ENCODE peak calls at places on chromosomes 2 and 18, in seven cellular contexts. Z is Peyer's patch, M is lower leg skin, S is body of pancreas, G is IMR-90, H is cardiac muscle cell, N is fibroblast of pulmonary artery. T is an unnamed sample.

GRCh38 chr18:48181857-48182430 is 227.2 kb downstream of the ZBTB7C start:
- DNase-seq in S (no peak), N (no peak), G (no peak), M (peak), Z (no peak), H (no peak), T (no peak)

GRCh38 chr2:158125756-158126498 is 24.3 kb downstream of the UPP2 start:
- DNase-seq in N (no peak), G (no peak), S (no peak), Z (no peak), M (no peak), H (no peak), T (no peak)

GRCh38 chr2:159867557-159868330 is 69.7 kb upstream of the CD302 start:
- DNase-seq in M (no peak), N (no peak), G (no peak), S (no peak), Z (no peak), H (no peak), T (no peak)

GRCh38 chr2:77161009-77161408 is 361.2 kb downstream of the LRRTM4 start:
- DNase-seq in N (peak), H (peak), Z (no peak), M (no peak), G (peak), S (no peak), T (peak)

GRCh38 chr18:48946329-48946835 is 4.4 kb downstream of the SMAD7 start:
- DNase-seq in S (no peak), Z (no peak), H (peak), G (peak), M (no peak), N (peak), T (peak)

GRCh38 chr2:241904011-241904718 is 34.6 kb downstream of the RTP5 start:
- DNase-seq in Z (no peak), N (no peak), S (peak), G (no peak), H (no peak), M (peak), T (no peak)

GRCh38 chr2:45826889-45827635 is 175.6 kb downstream of the PRKCE start:
- DNase-seq in S (no peak), M (peak), H (peak), N (peak), G (peak), Z (no peak), T (no peak)

GRCh38 chr18:58005885-58006523 is 38.0 kb upstream of the NEDD4L start:
- DNase-seq in H (no peak), S (no peak), M (no peak), Z (no peak), G (peak), N (peak), T (peak)

GRCh38 chr2:203470371-203470770 is 64.7 kb downstream of the RAPH1 start:
- DNase-seq in S (no peak), Z (no peak), G (no peak), N (peak), M (no peak), H (no peak), T (peak)

GRCh38 chr2:203629699-203630098 is 76.7 kb upstream of the CD28 start:
- DNase-seq in S (no peak), Z (no peak), N (no peak), G (no peak), M (no peak), H (no peak), T (no peak)

GRCh38 chr18:11817229-11817628 is 34.0 kb upstream of the CHMP1B start:
- DNase-seq in N (no peak), H (no peak), M (no peak), G (no peak), Z (no peak), S (no peak), T (no peak)

GRCh38 chr2:73104933-73105332 is 7.8 kb downstream of the RAB11FIP5 start:
- DNase-seq in M (no peak), H (no peak), N (no peak), G (no peak), Z (no peak), S (no peak), T (no peak)

GRCh38 chr2:120466704-120467054 is 120.7 kb downstream of the INHBB start:
- DNase-seq in Z (no peak), G (no peak), N (no peak), M (no peak), S (no peak), H (no peak), T (no peak)

GRCh38 chr18:63237911-63238710 is 81.5 kb downstream of the BCL2 start:
- DNase-seq in G (peak), N (peak), H (peak), Z (no peak), S (peak), M (no peak), T (peak)
- H3K4me3 ChIP-seq in G (peak), N (peak), H (no peak), Z (no peak), S (no peak), M (no peak), T (peak)

DNA sequence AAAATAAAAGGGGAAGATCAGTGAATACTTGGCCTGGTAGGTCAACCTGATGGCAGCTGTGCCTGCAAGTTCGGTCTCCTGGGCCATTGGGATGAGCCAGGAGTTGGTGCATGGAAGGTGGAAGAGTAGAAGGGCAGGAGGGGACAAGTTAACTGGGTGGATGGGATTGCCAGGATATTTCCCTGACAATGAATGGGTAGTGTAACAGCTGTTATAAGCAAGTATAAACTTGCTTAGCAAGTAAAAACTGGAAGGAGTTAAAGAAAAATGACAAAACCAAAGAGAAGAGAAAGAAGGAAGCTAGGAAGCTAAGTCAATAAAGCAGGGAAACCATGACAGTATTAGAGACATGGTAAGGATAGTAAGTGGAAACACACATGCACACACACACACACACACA is 29.6 kb downstream of the MEP1B start:
- DNase-seq in S (no peak), H (no peak), N (no peak), G (no peak), M (no peak), Z (no peak), T (no peak)
- TF ChIP-seq CTCF in S (no peak), H (no peak), N (no peak), G (no peak), M (no peak), Z (no peak), T (no peak)

GRCh38 chr2:191844706-191845105 is 2.2 kb downstream of the CAVIN2 start:
- DNase-seq in H (no peak), N (no peak), S (no peak), Z (no peak), M (no peak), G (peak), T (peak)
- H3K4me3 ChIP-seq in H (no peak), N (peak), S (no peak), Z (peak), M (no peak), G (peak), T (peak)

GRCh38 chr2:131010566-131010965 is 82.7 kb downstream of the FAM168B start:
- DNase-seq in S (no peak), M (no peak), G (no peak), Z (no peak), N (no peak), H (no peak), T (no peak)

GRCh38 chr2:131009713-131010475 is 83.4 kb downstream of the FAM168B start:
- DNase-seq in H (no peak), N (no peak), G (no peak), S (no peak), Z (no peak), M (no peak), T (no peak)

GRCh38 chr2:131014141-131014540 is 79.1 kb downstream of the FAM168B start:
- DNase-seq in S (no peak), M (no peak), Z (no peak), N (no peak), H (no peak), G (no peak), T (no peak)

GRCh38 chr2:131008967-131009366 is 84.3 kb downstream of the FAM168B start:
- DNase-seq in S (no peak), Z (no peak), G (no peak), M (no peak), H (no peak), N (no peak), T (no peak)

DNA sequence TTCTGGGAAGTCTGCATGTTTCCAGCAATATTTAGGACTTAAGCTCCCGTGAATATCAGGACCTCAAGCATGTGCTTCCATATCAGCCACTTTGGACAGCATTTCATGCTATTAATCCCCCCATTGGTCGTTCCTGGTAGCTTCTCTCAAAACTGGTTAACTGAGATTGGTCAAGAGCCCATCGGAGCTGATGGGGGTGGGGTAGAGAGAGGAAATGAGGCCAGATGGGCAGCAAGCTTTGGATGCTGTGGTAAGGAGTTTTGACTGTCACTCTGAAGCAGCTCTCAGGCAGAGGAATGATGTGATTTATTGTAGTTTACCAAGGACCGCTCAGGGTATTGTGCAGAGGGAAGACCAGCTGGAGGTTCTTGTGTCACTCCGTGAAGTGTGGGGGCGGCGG is 81.8 kb downstream of the FAM168B start:
- DNase-seq in M (no peak), S (no peak), N (no peak), Z (no peak), G (no peak), H (no peak), T (no peak)
- TF ChIP-seq CTCF in M (no peak), S (no peak), N (no peak), Z (no peak), G (no peak), H (no peak), T (no peak)

GRCh38 chr18:33577688-33578370 is at the start of gene ASXL3:
- DNase-seq in H (peak), G (no peak), N (peak), S (peak), M (peak), Z (peak), T (peak)

GRCh38 chr18:33578371-33579146 is 540 bp downstream of the ASXL3 start:
- DNase-seq in G (no peak), N (no peak), M (peak), Z (peak), S (peak), H (no peak), T (peak)

GRCh38 chr18:33579147-33579867 is 1.3 kb downstream of the ASXL3 start:
- DNase-seq in M (no peak), N (no peak), Z (no peak), S (no peak), G (no peak), H (no peak), T (no peak)

GRCh38 chr18:33579868-33580205 is 1.8 kb downstream of the ASXL3 start:
- DNase-seq in Z (no peak), G (no peak), M (no peak), S (no peak), H (no peak), N (no peak), T (no peak)

DNA sequence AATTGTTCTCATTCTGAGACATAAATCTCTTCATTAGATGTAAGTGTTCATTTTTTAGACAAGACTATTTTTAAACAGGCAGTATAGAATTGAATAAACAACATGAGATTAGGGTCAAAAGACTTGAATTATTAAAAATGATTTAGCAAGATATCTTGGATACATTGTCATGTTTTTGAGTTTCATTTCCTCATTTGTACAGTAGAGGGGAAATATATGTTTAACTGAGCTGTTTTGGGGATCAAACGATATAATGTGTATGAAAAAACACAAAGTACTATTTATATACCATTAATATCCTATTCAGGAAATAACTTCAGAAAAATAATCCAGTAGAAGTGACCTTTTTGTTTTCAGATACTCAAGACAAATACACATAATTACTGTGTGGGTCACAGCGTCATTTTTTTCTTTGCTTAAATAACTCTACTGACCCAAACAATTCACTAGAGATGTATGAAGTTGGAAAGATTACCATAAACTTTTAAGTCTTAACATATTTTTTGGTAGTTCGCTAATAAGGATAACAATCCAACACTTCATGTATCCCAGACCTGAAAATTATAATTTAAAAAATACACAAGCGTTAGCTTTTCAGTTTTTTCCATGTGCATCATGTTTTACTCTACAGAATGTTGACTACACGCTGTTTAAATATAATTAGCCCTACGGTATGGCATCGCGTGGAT is 876 bp upstream of the ASXL3 start:
- DNase-seq in M (no peak), S (no peak), H (no peak), N (no peak), Z (no peak), G (no peak), T (no peak)
- H3K4me3 ChIP-seq in M (peak), S (peak), H (peak), N (peak), Z (peak), G (peak), T (peak)

GRCh38 chr2:19357383-19358241 is 811 bp downstream of the OSR1 start:
- DNase-seq in G (peak), N (no peak), M (no peak), Z (no peak), H (peak), S (no peak), T (peak)

GRCh38 chr2:19359456-19359855 is 1.0 kb upstream of the OSR1 start:
- DNase-seq in H (no peak), S (no peak), G (no peak), N (no peak), M (no peak), Z (no peak), T (no peak)

GRCh38 chr2:19359021-19359357 is 566 bp upstream of the OSR1 start:
- DNase-seq in G (no peak), S (no peak), M (no peak), Z (no peak), N (no peak), H (no peak), T (no peak)

GRCh38 chr2:19356545-19357382 is 1.7 kb downstream of the OSR1 start:
- DNase-seq in G (peak), M (no peak), S (no peak), H (no peak), Z (no peak), N (no peak), T (peak)

DNA sequence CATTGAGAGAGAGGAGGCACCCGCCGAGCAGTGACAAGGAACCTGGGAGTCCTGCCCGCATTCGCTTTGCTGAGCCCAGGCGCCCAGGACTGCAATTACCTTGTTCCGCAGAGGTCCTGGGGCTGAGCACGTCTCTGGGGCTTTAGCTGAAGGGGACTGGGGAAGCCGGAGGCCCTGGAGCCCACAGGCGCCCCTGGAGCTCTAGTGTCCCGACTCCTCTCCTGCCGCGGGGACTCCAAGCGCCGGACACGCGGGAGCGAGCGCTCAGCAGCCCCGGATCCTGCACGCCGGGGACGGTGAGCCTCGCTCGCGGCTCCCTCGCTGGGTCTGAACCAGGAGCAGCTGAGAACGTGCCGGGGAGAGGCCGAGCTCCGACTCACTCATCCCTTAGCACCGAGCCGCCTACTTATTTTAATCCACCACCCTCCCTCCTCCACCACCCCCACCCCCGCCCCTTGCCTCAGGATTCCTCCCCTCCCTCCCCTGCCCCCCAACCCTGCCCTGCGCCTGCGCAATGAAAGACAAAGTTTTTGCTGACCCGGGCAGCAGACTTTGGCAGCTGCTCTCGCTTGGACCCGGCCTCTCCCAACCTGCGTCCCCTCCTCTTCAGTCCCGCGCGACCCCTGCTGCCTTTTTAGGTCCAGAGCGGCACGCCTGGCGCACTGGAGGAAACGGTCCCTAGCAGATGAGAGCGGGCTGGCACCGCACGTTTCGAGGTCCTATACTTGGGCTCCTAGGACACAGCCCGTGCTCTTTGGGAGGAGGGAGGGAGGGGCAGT is at the start of gene OSR1:
- DNase-seq in N (peak), M (peak), S (no peak), H (peak), G (peak), Z (peak), T (peak)
- TF ChIP-seq CTCF in N (no peak), M (no peak), S (no peak), H (no peak), G (peak), Z (no peak), T (no peak)